ENCODE peak calls at places on chromosomes 5 and 9, in ten cellular contexts. P, L, V, F, I, D, Z, G, M and S are unnamed samples.

GRCh38 chr9:89374176-89374575 is 55.9 kb downstream of the SECISBP2 start:
- DNase-seq in P (no peak), L (peak; percentile 29), V (no peak), F (no peak), I (no peak), D (no peak), Z (no peak), G (no peak), M (peak; percentile 77), S (no peak)

GRCh38 chr9:98445576-98445975 is 190.1 kb upstream of the TBC1D2 start:
- DNase-seq in P (no peak), L (no peak), V (no peak), F (no peak), I (no peak), D (no peak), Z (no peak), G (no peak), M (no peak), S (no peak)

GRCh38 chr9:124500028-124500795 is 7.0 kb downstream of the NR5A1 start:
- DNase-seq in P (no peak), L (no peak), V (no peak), F (no peak), I (no peak), D (no peak), Z (no peak), G (no peak), M (no peak), S (no peak)

GRCh38 chr5:59186623-59187022 is 603.7 kb downstream of the RAB3C start:
- DNase-seq in P (no peak), L (no peak), V (no peak), F (no peak), I (no peak), D (no peak), Z (no peak), G (no peak), M (no peak), S (no peak)

GRCh38 chr9:126151031-126151670 is 175.5 kb upstream of the MVB12B start:
- DNase-seq in P (no peak), L (no peak), V (no peak), F (no peak), I (no peak), D (no peak), Z (no peak), G (no peak), M (no peak), S (no peak)

GRCh38 chr5:662751-663435 is 30.3 kb downstream of the TPPP start:
- DNase-seq in P (no peak), L (no peak), V (no peak), F (no peak), I (no peak), D (no peak), Z (no peak), G (no peak), M (no peak), S (no peak)

GRCh38 chr5:106047341-106047740 is 1623.4 kb downstream of the EFNA5 start:
- DNase-seq in P (no peak), L (no peak), V (no peak), F (no peak), I (no peak), D (no peak), Z (no peak), G (no peak), M (no peak), S (no peak)

GRCh38 chr9:90898229-90898628 is 96.6 kb downstream of the SYK start:
- DNase-seq in P (no peak), L (no peak), V (no peak), F (no peak), I (no peak), D (no peak), Z (no peak), G (no peak), M (no peak), S (no peak)

GRCh38 chr5:172114875-172115422 is 73.1 kb downstream of the STK10 start:
- DNase-seq in P (no peak), L (no peak), V (peak; percentile 96), F (no peak), I (peak; percentile 85), D (peak; percentile 82), Z (peak; percentile 32), G (no peak), M (no peak), S (no peak)

GRCh38 chr5:111697881-111698757 is 58.9 kb downstream of the NREP start:
- DNase-seq in P (peak; percentile 21), L (peak; percentile 73), V (peak; percentile 26), F (no peak), I (no peak), D (no peak), Z (peak; percentile 56), G (no peak), M (no peak), S (no peak)

GRCh38 chr9:101307524-101308213 is 77.1 kb downstream of the BAAT start:
- DNase-seq in P (no peak), L (no peak), V (no peak), F (no peak), I (no peak), D (no peak), Z (no peak), G (no peak), M (no peak), S (no peak)